ENCODE peak calls at places on chromosomes 11 and 22, in ten cellular contexts. I, O, U, Y, R, W, C, N, G and M are unnamed samples. For H3K4me1, the result is how much of the 10 kb centered on the place peaks cover.

GRCh38 chr11:120399312-120399711 is 63.1 kb downstream of the ARHGEF12 start:
- DNase-seq in C (no peak), I (no peak), U (no peak), O (no peak), G (no peak), W (no peak), N (no peak), R (no peak), Y (no peak), M (no peak)

GRCh38 chr11:8905528-8906165 is 5.3 kb upstream of the AKIP1 start:
- DNase-seq in Y (no peak), I (no peak), G (no peak), U (no peak), R (no peak), O (no peak), W (no peak), C (no peak), N (no peak), M (no peak)

GRCh38 chr11:68354181-68354872 is 41.9 kb downstream of the LRP5 start:
- DNase-seq in I (no peak), U (peak), N (peak), R (peak), W (no peak), C (no peak), O (no peak), G (peak), Y (peak), M (peak)

GRCh38 chr22:20441631-20442484 is 4.2 kb upstream of the SCARF2 start:
- DNase-seq in N (peak), I (no peak), R (peak), C (no peak), O (no peak), U (no peak), G (no peak), W (peak), Y (no peak), M (no peak)

GRCh38 chr11:123587044-123587443 is 67.4 kb downstream of the SCN3B start:
- DNase-seq in O (no peak), G (no peak), R (no peak), I (no peak), C (no peak), U (no peak), Y (no peak), W (no peak), N (peak), M (no peak)

GRCh38 chr11:6579681-6580080 is 23.7 kb downstream of the RRP8 start:
- DNase-seq in G (no peak), O (no peak), N (no peak), W (no peak), C (no peak), I (no peak), U (no peak), Y (no peak), R (no peak), M (no peak)

GRCh38 chr11:122267602-122268001 is 151.6 kb upstream of the BLID start:
- DNase-seq in O (no peak), Y (no peak), R (no peak), C (no peak), G (no peak), U (no peak), N (peak), W (peak), I (no peak), M (no peak)

GRCh38 chr11:75334976-75335375 is 16.5 kb downstream of the ARRB1 start:
- DNase-seq in N (no peak), U (no peak), W (no peak), R (no peak), O (no peak), I (no peak), C (no peak), G (no peak), Y (no peak), M (no peak)

GRCh38 chr11:68341557-68342458 is 29.4 kb downstream of the LRP5 start:
- DNase-seq in G (no peak), I (no peak), C (no peak), R (no peak), N (no peak), Y (no peak), W (no peak), U (no peak), O (no peak), M (no peak)

GRCh38 chr22:47299879-47300697 is 537.6 kb downstream of the TBC1D22A start:
- DNase-seq in U (no peak), G (no peak), R (no peak), W (no peak), C (no peak), Y (peak), I (no peak), N (no peak), O (no peak), M (no peak)

GRCh38 chr11:128434411-128434810 is 152.9 kb downstream of the ETS1 start:
- DNase-seq in W (no peak), Y (no peak), R (no peak), C (no peak), N (no peak), I (no peak), O (no peak), G (no peak), U (no peak), M (no peak)

GRCh38 chr11:72446929-72447753 is 12.8 kb upstream of the CLPB start:
- DNase-seq in O (no peak), R (no peak), I (peak), Y (no peak), G (no peak), W (peak), U (no peak), N (no peak), C (peak), M (no peak)

GRCh38 chr22:19937616-19938473 is 3.7 kb upstream of the COMT start:
- DNase-seq in G (no peak), U (no peak), C (no peak), I (no peak), R (no peak), O (no peak), W (no peak), Y (no peak), N (no peak), M (no peak)

GRCh38 chr22:38823637-38824036 is 20.2 kb downstream of the NPTXR start:
- DNase-seq in O (no peak), W (no peak), Y (no peak), C (no peak), R (no peak), I (no peak), N (no peak), G (no peak), U (no peak), M (no peak)

GRCh38 chr11:68164437-68164836 is 43.2 kb upstream of the CHKA start:
- DNase-seq in I (no peak), U (no peak), G (no peak), W (no peak), C (no peak), Y (no peak), N (no peak), O (no peak), R (no peak), M (no peak)

GRCh38 chr11:33060271-33060670 is 20.9 kb downstream of the TCP11L1 start:
- DNase-seq in Y (no peak), C (no peak), N (no peak), R (no peak), W (no peak), I (no peak), G (no peak), O (no peak), U (no peak), M (no peak)
- H3K4me1 ChIP-seq in Y (under half), C (under half), N (under half), R (under half), W (under half), I (under half), G (under half), O (under half), U (under half), M (under half)

GRCh38 chr22:18096823-18097222 is 13.8 kb upstream of the TUBA8 start:
- DNase-seq in W (no peak), U (no peak), Y (no peak), R (no peak), G (no peak), C (no peak), N (no peak), O (no peak), I (no peak), M (no peak)
- H3K27ac ChIP-seq in W (no peak), U (no peak), Y (no peak), R (no peak), G (no peak), C (no peak), N (no peak), O (no peak), I (no peak), M (no peak)

GRCh38 chr11:111983187-111983986 is 41.8 kb upstream of the DLAT start:
- DNase-seq in U (no peak), Y (no peak), N (no peak), O (no peak), C (no peak), G (no peak), W (peak), R (no peak), I (no peak), M (no peak)
- H3K4me3 ChIP-seq in U (no peak), Y (no peak), N (no peak), O (no peak), C (no peak), G (no peak), W (peak), R (no peak), I (no peak), M (peak)

GRCh38 chr11:69704508-69705245 is 855 bp upstream of the FGF19 start:
- DNase-seq in O (no peak), C (no peak), R (no peak), G (peak), N (no peak), U (no peak), I (no peak), W (peak), Y (no peak), M (no peak)
- H3K4me1 ChIP-seq in O (under half), C (under half), R (under half), G (under half), N (under half), U (under half), I (under half), W (under half), Y (under half), M (under half)

GRCh38 chr22:32573991-32574390 is 99.4 kb downstream of the FBXO7 start:
- DNase-seq in C (no peak), N (no peak), O (no peak), U (no peak), Y (no peak), W (no peak), I (no peak), R (no peak), G (no peak), M (no peak)
- H3K27ac ChIP-seq in C (no peak), N (no peak), O (no peak), U (no peak), Y (no peak), W (no peak), I (no peak), R (no peak), G (no peak), M (peak)